ENCODE peak calls at places on chromosome 5, in six cellular contexts. B, F, G, P, X and I are unnamed samples.

GRCh38 chr5:132592521-132592920 is 35.7 kb downstream of the RAD50 start:
- DNase-seq in B (no peak), X (no peak), P (no peak), G (no peak), F (no peak), I (no peak)

GRCh38 chr5:2137444-2138050 is 254.8 kb upstream of the IRX4 start:
- DNase-seq in B (no peak), G (no peak), P (no peak), F (no peak), X (no peak), I (no peak)

GRCh38 chr5:149410071-149410470 is 31.0 kb upstream of the IL17B start:
- DNase-seq in G (no peak), P (no peak), X (no peak), F (no peak), B (no peak), I (no peak)

GRCh38 chr5:88251048-88251711 is 17.5 kb downstream of the TMEM161B start:
- DNase-seq in P (no peak), F (no peak), G (no peak), X (no peak), B (no peak), I (no peak)

GRCh38 chr5:10031817-10032216 is 217.9 kb downstream of the ATPSCKMT start:
- DNase-seq in X (no peak), F (no peak), G (no peak), B (no peak), P (no peak), I (no peak)

GRCh38 chr5:135602882-135603721 is 24.3 kb upstream of the CXCL14 start:
- DNase-seq in B (no peak), F (no peak), P (no peak), G (no peak), X (no peak), I (peak)

GRCh38 chr5:108548684-108549596 is 167.0 kb upstream of the FBXL17 start:
- DNase-seq in G (no peak), P (no peak), B (no peak), F (no peak), X (no peak), I (no peak)

GRCh38 chr5:157484768-157485167 is 24.8 kb downstream of the NIPAL4 start:
- DNase-seq in B (no peak), P (no peak), F (no peak), G (peak), X (no peak), I (no peak)

GRCh38 chr5:152634596-152634995 is 229.5 kb upstream of the NMUR2 start:
- DNase-seq in X (no peak), G (no peak), P (no peak), F (no peak), B (no peak), I (no peak)

GRCh38 chr5:156595132-156595787 is 254.8 kb upstream of the PPP1R2B start:
- DNase-seq in G (no peak), X (no peak), F (no peak), P (no peak), B (no peak), I (peak)

GRCh38 chr5:149177911-149178565 is 36.7 kb downstream of the ABLIM3 start:
- DNase-seq in X (no peak), G (no peak), B (no peak), P (no peak), F (no peak), I (no peak)

GRCh38 chr5:145243016-145243415 is 592.1 kb downstream of the PRELID2 start:
- DNase-seq in P (no peak), X (no peak), B (no peak), G (no peak), F (no peak), I (no peak)

GRCh38 chr5:145233461-145233860 is 601.7 kb downstream of the PRELID2 start:
- DNase-seq in B (no peak), F (no peak), G (no peak), X (no peak), P (no peak), I (no peak)

GRCh38 chr5:145236127-145236526 is 599.0 kb downstream of the PRELID2 start:
- DNase-seq in P (no peak), B (no peak), G (no peak), F (no peak), X (no peak), I (no peak)

GRCh38 chr5:145236966-145237365 is 598.2 kb downstream of the PRELID2 start:
- DNase-seq in F (no peak), X (no peak), B (no peak), P (no peak), G (no peak), I (no peak)

DNA sequence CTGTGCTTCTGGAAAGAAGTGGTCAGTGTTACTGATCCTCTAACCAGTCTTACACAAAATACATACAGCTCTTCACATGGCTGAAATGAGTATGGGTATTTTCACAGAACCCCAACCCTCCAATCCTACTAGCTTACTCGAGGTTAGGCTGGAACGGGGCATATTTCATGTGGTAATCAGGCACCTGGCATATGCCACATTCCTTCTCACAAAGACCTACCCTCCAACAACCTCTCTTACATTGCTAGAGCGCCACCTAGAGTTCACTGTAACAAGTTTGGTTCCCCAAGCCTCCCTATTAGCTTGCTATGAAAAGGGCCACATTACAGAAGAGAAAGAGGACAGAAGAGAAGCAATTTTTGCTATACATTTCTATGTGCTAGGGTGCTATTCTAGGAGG is 597.3 kb downstream of the PRELID2 start:
- DNase-seq in G (no peak), P (peak), B (peak), X (peak), F (peak), I (no peak)
- TF ChIP-seq CTCF in G (no peak), P (peak), B (peak), X (peak), F (peak), I (no peak)

GRCh38 chr5:57509501-57510260 is 27.1 kb upstream of the ACTBL2 start:
- DNase-seq in F (no peak), X (no peak), B (no peak), G (no peak), P (no peak), I (no peak)

GRCh38 chr5:57504357-57504756 is 21.7 kb upstream of the ACTBL2 start:
- DNase-seq in F (peak), B (no peak), X (no peak), P (no peak), G (no peak), I (no peak)

GRCh38 chr5:57501414-57502321 is 19.1 kb upstream of the ACTBL2 start:
- DNase-seq in F (no peak), G (no peak), P (no peak), B (no peak), X (peak), I (no peak)

GRCh38 chr5:57503433-57503832 is 20.8 kb upstream of the ACTBL2 start:
- DNase-seq in P (no peak), F (no peak), X (no peak), B (no peak), G (no peak), I (no peak)

GRCh38 chr5:57505640-57506039 is 23.0 kb upstream of the ACTBL2 start:
- DNase-seq in P (no peak), F (no peak), X (no peak), B (no peak), G (no peak), I (no peak)
- TF ChIP-seq EP300 in P (no peak), F (no peak), X (no peak), B (no peak), G (no peak), I (no peak)

DNA sequence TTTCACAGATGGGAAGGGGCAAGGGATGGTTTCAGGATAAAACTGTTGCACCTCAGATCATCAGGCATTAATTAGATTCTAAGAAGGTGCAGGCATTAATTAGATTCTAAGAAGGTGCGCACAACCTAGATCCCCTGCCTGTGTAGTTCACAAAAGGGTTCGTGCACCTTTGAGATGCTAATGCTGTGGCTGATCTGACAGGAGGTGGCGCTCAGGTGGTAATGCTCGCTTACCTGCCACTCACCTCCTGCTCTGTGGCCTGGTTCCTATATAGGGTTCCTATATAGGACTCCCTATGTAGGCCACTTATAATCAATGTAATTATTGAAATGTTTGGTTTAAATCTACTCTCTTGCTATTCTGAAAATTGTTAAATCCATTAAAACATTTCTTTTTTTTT is 171.0 kb downstream of the MSX2 start:
- DNase-seq in G (no peak), P (no peak), F (no peak), B (no peak), X (no peak), I (no peak)
- TF ChIP-seq CTCF in G (no peak), P (no peak), F (no peak), B (no peak), X (no peak), I (no peak)

DNA sequence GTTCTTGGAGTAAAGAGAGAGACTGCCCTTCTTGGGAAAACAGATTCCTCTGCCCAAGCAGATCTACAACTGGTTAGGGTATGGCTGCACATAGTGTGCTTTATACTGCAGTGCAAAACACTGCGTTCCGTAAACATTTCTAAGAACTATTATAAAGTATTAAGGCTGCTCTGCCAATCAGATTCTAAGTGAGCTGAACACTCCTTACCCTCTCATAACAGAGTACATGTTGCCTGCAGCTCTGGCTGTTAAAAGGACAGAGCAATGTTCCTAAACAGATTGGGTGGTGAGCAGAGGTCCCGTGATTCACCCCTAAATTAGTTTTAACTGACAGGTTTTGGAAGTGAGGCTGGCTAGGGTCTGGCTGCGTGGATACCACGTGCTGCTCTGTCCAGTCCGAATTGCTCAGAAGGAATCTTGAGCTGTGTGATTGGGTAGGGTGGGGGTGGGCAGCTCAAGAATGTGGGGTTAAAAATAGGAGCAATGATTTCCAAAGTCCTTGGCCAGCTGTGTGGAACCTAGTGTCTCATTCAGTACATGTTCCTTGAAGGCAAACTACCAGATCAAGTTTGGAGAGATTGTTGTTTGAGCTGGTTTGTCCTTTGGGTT is 497.5 kb upstream of the CD180 start:
- DNase-seq in B (no peak), G (peak), F (no peak), P (peak), X (no peak), I (peak)
- TF ChIP-seq EP300 in B (no peak), G (peak), F (no peak), P (peak), X (no peak), I (peak)

GRCh38 chr5:180832638-180833068 is 28.4 kb downstream of the ZFP62 start:
- DNase-seq in P (peak), G (no peak), B (no peak), X (no peak), F (no peak), I (no peak)

GRCh38 chr5:180825768-180826525 is 23.3 kb upstream of the MGAT1 start:
- DNase-seq in G (peak), X (no peak), F (no peak), B (no peak), P (peak), I (peak)

GRCh38 chr5:180830253-180831138 is 27.9 kb upstream of the MGAT1 start:
- DNase-seq in B (no peak), P (peak), G (no peak), F (peak), X (peak), I (peak)

GRCh38 chr5:180829711-180830110 is 27.1 kb upstream of the MGAT1 start:
- DNase-seq in B (no peak), X (no peak), G (no peak), F (no peak), P (no peak), I (no peak)

GRCh38 chr5:180831139-180832080 is 28.8 kb upstream of the MGAT1 start:
- DNase-seq in B (no peak), G (peak), F (peak), X (peak), P (peak), I (peak)
- TF ChIP-seq CTCF in B (peak), G (no peak), F (no peak), X (no peak), P (peak), I (no peak)

DNA sequence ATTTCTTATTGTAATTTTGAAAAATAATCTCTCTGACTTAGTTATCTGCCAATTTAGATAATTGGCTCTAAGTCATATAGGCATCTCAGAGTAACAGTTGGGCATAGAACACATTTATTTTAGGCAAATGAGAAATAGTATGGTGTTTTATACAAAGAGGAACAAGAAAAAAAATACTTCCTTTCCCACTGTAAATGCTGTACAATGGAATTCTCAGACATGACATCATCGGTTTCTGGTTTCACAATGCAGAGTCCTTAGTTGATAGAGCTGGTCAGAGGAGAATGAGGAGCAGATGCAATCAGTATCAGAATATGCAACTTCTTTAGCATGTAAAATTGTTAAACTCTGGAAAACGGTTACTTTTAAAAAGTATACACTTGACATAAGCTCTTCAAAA is 49.4 kb downstream of the PLK2 start:
- DNase-seq in G (peak), F (peak), X (no peak), B (no peak), P (no peak), I (no peak)
- TF ChIP-seq EP300 in G (peak), F (no peak), X (peak), B (no peak), P (no peak), I (no peak)